ENCODE peak calls at places on chromosome 18, in six cellular contexts. T is H1, Y is IMR-90, J is neuronal stem cell, O is H9, R is mesenchymal stem cell. X is an unnamed sample.

GRCh38 chr18:21444465-21445023 is 156.0 kb downstream of the ESCO1 start:
- DNase-seq in T (no peak), Y (peak), J (peak), O (peak), R (peak), X (peak)

GRCh38 chr18:22169889-22170420 is 566 bp downstream of the GATA6 start:
- DNase-seq in T (no peak), Y (peak), J (no peak), O (no peak), R (no peak), X (peak)

GRCh38 chr18:2564373-2564772 is 6.9 kb downstream of the METTL4 start:
- DNase-seq in T (no peak), Y (no peak), J (no peak), O (no peak), R (no peak), X (no peak)

GRCh38 chr18:47756364-47757016 is 174.0 kb downstream of the SMAD2 start:
- DNase-seq in T (peak), Y (peak), J (peak), O (peak), R (peak), X (peak)

GRCh38 chr18:28068208-28068607 is 108.7 kb downstream of the CDH2 start:
- DNase-seq in T (no peak), Y (no peak), J (no peak), O (no peak), R (no peak), X (no peak)

GRCh38 chr18:24024425-24024824 is 9.9 kb downstream of the TTC39C start:
- DNase-seq in T (no peak), Y (no peak), J (no peak), O (no peak), R (no peak), X (no peak)

GRCh38 chr18:621181-621580 is 24.4 kb downstream of the CLUL1 start:
- DNase-seq in T (no peak), Y (peak), J (no peak), O (no peak), R (peak), X (no peak)

GRCh38 chr18:54958711-54959625 is at the start of gene CCDC68:
- DNase-seq in T (no peak), Y (no peak), J (peak), O (peak), R (peak), X (peak)

GRCh38 chr18:23071285-23071684 is 64.0 kb upstream of the CABLES1 start:
- DNase-seq in T (no peak), Y (peak), J (no peak), O (no peak), R (no peak), X (peak)

GRCh38 chr18:30698571-30698970 is 344.0 kb downstream of the DSC3 start:
- DNase-seq in T (no peak), Y (no peak), J (no peak), O (no peak), R (no peak), X (no peak)

DNA sequence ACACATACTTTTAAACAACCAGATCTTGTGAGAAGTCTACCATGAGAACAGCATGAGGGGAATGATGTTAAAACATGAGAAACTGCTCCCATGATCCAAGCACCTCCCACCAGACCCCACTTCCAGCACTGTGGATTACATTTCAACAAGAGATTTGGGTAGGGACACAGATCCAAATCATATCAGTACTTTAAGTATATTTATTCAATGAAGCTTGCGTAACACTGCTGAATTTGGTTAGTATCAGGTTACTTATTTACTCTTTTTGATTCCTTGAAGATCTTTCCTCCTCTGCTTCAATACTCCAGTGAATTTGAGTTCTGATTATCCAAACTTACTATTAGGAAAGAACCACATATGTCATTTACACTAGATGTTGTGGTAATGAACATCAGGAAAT is 418.6 kb downstream of the PIK3C3 start:
- DNase-seq in T (no peak), Y (no peak), J (no peak), O (no peak), R (no peak), X (no peak)
- H4K91ac ChIP-seq in T (no peak), Y (no peak), J (no peak), O (no peak), R (no peak), X (no peak)

GRCh38 chr18:36323421-36323820 is 25.9 kb downstream of the FHOD3 start:
- DNase-seq in T (no peak), Y (no peak), J (no peak), O (peak), R (no peak), X (no peak)
- H3K27ac ChIP-seq in T (no peak), Y (no peak), J (no peak), O (no peak), R (no peak), X (no peak)

GRCh38 chr18:25561923-25562322 is 210.0 kb upstream of the ZNF521 start:
- DNase-seq in T (no peak), Y (peak), J (peak), O (no peak), R (peak), X (peak)
- H4K91ac ChIP-seq in T (no peak), Y (no peak), J (no peak), O (no peak), R (no peak), X (peak)

GRCh38 chr18:7722955-7723354 is 155.8 kb downstream of the PTPRM start:
- DNase-seq in T (no peak), Y (no peak), J (no peak), O (no peak), R (no peak), X (no peak)
- H3K27ac ChIP-seq in T (no peak), Y (no peak), J (no peak), O (no peak), R (peak), X (peak)

DNA sequence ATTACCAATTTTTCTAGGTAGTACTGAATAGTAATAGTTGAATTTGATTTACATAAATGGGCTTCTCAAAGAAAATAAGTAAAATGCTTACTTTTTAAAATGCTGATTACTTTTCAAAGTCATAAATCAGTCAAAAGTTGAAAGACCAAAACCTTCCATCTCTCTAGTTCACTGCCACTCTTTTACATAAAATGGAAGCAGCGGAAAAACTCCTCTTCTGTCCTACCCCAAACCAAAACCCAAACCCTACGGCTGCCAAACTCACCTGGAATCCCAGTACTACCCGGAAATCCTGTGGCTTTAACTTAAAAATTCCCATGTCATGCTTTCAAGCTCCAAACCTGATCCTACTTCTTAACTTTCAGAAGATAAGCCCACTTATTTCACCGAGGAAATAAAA is 81.2 kb upstream of the MAPRE2 start:
- DNase-seq in T (no peak), Y (no peak), J (no peak), O (no peak), R (no peak), X (no peak)
- H4K91ac ChIP-seq in T (no peak), Y (no peak), J (no peak), O (no peak), R (no peak), X (no peak)

DNA sequence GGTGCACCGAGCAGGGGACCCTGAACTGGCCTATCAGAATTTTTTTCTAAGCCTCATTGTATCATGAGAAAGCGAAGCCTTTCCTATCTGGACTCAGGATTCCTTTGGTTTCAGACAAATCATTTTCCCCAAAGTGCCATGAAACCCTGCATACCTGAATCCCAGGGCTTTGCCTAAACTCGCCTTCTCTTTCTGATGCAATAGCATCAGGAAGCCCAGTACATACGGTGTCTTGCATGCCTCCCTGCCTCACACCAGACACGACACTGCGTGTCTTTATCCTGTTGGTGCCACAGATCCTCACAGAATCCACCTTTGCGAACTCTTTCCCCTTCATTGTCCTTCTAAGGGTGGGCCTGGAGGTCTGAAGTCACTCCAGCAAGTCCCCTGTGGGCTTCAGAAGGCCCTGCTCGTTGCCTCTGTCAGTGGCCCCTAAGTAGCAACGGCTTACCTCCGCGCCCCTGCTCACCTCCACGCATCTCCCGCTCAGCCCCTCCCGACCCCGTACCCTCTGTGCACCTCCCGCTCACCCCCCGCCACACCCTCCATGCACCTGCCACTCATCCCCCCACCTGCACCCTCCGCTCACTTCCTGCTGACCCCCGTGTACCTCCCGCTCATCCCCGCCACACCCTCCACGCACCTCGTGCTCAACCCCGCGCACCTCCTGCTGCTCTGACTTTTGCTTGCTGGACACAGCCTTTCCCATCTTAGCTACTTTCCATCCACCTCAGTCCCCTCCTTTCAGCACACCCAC is 83.4 kb downstream of the TPGS2 start:
- DNase-seq in T (no peak), Y (no peak), J (no peak), O (no peak), R (no peak), X (no peak)
- H3K27ac ChIP-seq in T (no peak), Y (no peak), J (no peak), O (no peak), R (no peak), X (no peak)